ENCODE peak calls at places on chromosomes 6 and 20, in eight cellular contexts. One of them, this sample, is unnamed.

GRCh38 chr6:138795809-138796469 is at the start of gene ECT2L:
- DNase-seq in fibroblast of lung: peak
- DNase-seq in left ventricle myocardium inferior: peak
- DNase-seq in HCT116: no peak
- DNase-seq in endothelial cell: peak
- DNase-seq in RWPE1: no peak
- DNase-seq in astrocyte of the spinal cord: peak
- DNase-seq in choroid plexus epithelial cell: peak
- DNase-seq in this sample: peak

GRCh38 chr6:35213824-35214756 is at the start of gene SCUBE3:
- DNase-seq in left ventricle myocardium inferior: peak
- DNase-seq in RWPE1: peak
- DNase-seq in fibroblast of lung: peak
- DNase-seq in astrocyte of the spinal cord: peak
- DNase-seq in endothelial cell: peak
- DNase-seq in HCT116: no peak
- DNase-seq in choroid plexus epithelial cell: peak
- DNase-seq in this sample: peak

GRCh38 chr6:151862461-151862860 is 55.0 kb downstream of the ESR1 start:
- DNase-seq in RWPE1: no peak
- DNase-seq in HCT116: no peak
- DNase-seq in left ventricle myocardium inferior: no peak
- DNase-seq in astrocyte of the spinal cord: no peak
- DNase-seq in fibroblast of lung: no peak
- DNase-seq in endothelial cell: no peak
- DNase-seq in choroid plexus epithelial cell: no peak
- DNase-seq in this sample: no peak

GRCh38 chr20:47998736-47999135 is 213.5 kb upstream of the SULF2 start:
- DNase-seq in endothelial cell: peak
- DNase-seq in left ventricle myocardium inferior: no peak
- DNase-seq in astrocyte of the spinal cord: no peak
- DNase-seq in fibroblast of lung: no peak
- DNase-seq in choroid plexus epithelial cell: no peak
- DNase-seq in HCT116: no peak
- DNase-seq in RWPE1: no peak
- DNase-seq in this sample: no peak

GRCh38 chr6:51753635-51754034 is 333.8 kb downstream of the PKHD1 start:
- DNase-seq in left ventricle myocardium inferior: peak
- DNase-seq in fibroblast of lung: no peak
- DNase-seq in choroid plexus epithelial cell: no peak
- DNase-seq in RWPE1: no peak
- DNase-seq in HCT116: no peak
- DNase-seq in astrocyte of the spinal cord: no peak
- DNase-seq in endothelial cell: peak
- DNase-seq in this sample: peak

GRCh38 chr6:132490024-132490423 is 22.9 kb downstream of the STX7 start:
- DNase-seq in fibroblast of lung: no peak
- DNase-seq in endothelial cell: no peak
- DNase-seq in astrocyte of the spinal cord: no peak
- DNase-seq in RWPE1: no peak
- DNase-seq in choroid plexus epithelial cell: peak
- DNase-seq in HCT116: no peak
- DNase-seq in left ventricle myocardium inferior: no peak
- DNase-seq in this sample: no peak

GRCh38 chr6:129665555-129665954 is 44.4 kb downstream of the ARHGAP18 start:
- DNase-seq in HCT116: no peak
- DNase-seq in fibroblast of lung: no peak
- DNase-seq in choroid plexus epithelial cell: no peak
- DNase-seq in endothelial cell: no peak
- DNase-seq in left ventricle myocardium inferior: no peak
- DNase-seq in RWPE1: no peak
- DNase-seq in astrocyte of the spinal cord: no peak
- DNase-seq in this sample: no peak

GRCh38 chr6:36075656-36076055 is 48.0 kb downstream of the MAPK14 start:
- DNase-seq in HCT116: peak
- DNase-seq in left ventricle myocardium inferior: no peak
- DNase-seq in endothelial cell: no peak
- DNase-seq in astrocyte of the spinal cord: no peak
- DNase-seq in RWPE1: peak
- DNase-seq in fibroblast of lung: no peak
- DNase-seq in choroid plexus epithelial cell: no peak
- DNase-seq in this sample: no peak

GRCh38 chr6:118940770-118941169 is 5.8 kb upstream of the MCM9 start:
- DNase-seq in fibroblast of lung: no peak
- DNase-seq in endothelial cell: no peak
- DNase-seq in left ventricle myocardium inferior: no peak
- DNase-seq in HCT116: no peak
- DNase-seq in astrocyte of the spinal cord: no peak
- DNase-seq in RWPE1: no peak
- DNase-seq in choroid plexus epithelial cell: no peak
- DNase-seq in this sample: no peak

GRCh38 chr6:162917506-162917905 is 189.7 kb downstream of the PACRG start:
- DNase-seq in HCT116: no peak
- DNase-seq in fibroblast of lung: no peak
- DNase-seq in astrocyte of the spinal cord: peak
- DNase-seq in endothelial cell: no peak
- DNase-seq in left ventricle myocardium inferior: no peak
- DNase-seq in RWPE1: no peak
- DNase-seq in choroid plexus epithelial cell: peak
- DNase-seq in this sample: no peak

GRCh38 chr6:20211941-20212391 is 303 bp downstream of the MBOAT1 start:
- DNase-seq in endothelial cell: peak
- DNase-seq in left ventricle myocardium inferior: no peak
- DNase-seq in choroid plexus epithelial cell: peak
- DNase-seq in RWPE1: peak
- DNase-seq in HCT116: no peak
- DNase-seq in fibroblast of lung: no peak
- DNase-seq in astrocyte of the spinal cord: no peak
- DNase-seq in this sample: no peak

GRCh38 chr20:37381621-37382538 is 35.9 kb downstream of the SRC start:
- DNase-seq in astrocyte of the spinal cord: no peak
- DNase-seq in choroid plexus epithelial cell: no peak
- DNase-seq in left ventricle myocardium inferior: no peak
- DNase-seq in HCT116: no peak
- DNase-seq in fibroblast of lung: no peak
- DNase-seq in RWPE1: no peak
- DNase-seq in endothelial cell: no peak
- DNase-seq in this sample: no peak

GRCh38 chr6:87391334-87391733 is 16.4 kb upstream of the CFAP206 start:
- DNase-seq in astrocyte of the spinal cord: peak
- DNase-seq in left ventricle myocardium inferior: no peak
- DNase-seq in HCT116: peak
- DNase-seq in RWPE1: peak
- DNase-seq in choroid plexus epithelial cell: peak
- DNase-seq in fibroblast of lung: peak
- DNase-seq in endothelial cell: peak
- DNase-seq in this sample: peak

GRCh38 chr20:31330893-31331292 is 22.5 kb upstream of the DEFB116 start:
- DNase-seq in astrocyte of the spinal cord: no peak
- DNase-seq in choroid plexus epithelial cell: no peak
- DNase-seq in endothelial cell: no peak
- DNase-seq in RWPE1: no peak
- DNase-seq in HCT116: no peak
- DNase-seq in fibroblast of lung: no peak
- DNase-seq in left ventricle myocardium inferior: no peak
- DNase-seq in this sample: no peak

GRCh38 chr20:62388839-62389600 is 2.1 kb downstream of the RPS21 start:
- DNase-seq in choroid plexus epithelial cell: no peak
- DNase-seq in HCT116: no peak
- DNase-seq in astrocyte of the spinal cord: no peak
- DNase-seq in fibroblast of lung: no peak
- DNase-seq in endothelial cell: no peak
- DNase-seq in left ventricle myocardium inferior: no peak
- DNase-seq in RWPE1: no peak
- DNase-seq in this sample: no peak

GRCh38 chr20:62389601-62390087 is 2.7 kb downstream of the RPS21 start:
- DNase-seq in HCT116: no peak
- DNase-seq in fibroblast of lung: no peak
- DNase-seq in astrocyte of the spinal cord: no peak
- DNase-seq in endothelial cell: no peak
- DNase-seq in RWPE1: no peak
- DNase-seq in left ventricle myocardium inferior: no peak
- DNase-seq in choroid plexus epithelial cell: no peak
- DNase-seq in this sample: no peak

GRCh38 chr20:62387219-62387913 is 463 bp downstream of the RPS21 start:
- DNase-seq in choroid plexus epithelial cell: no peak
- DNase-seq in astrocyte of the spinal cord: no peak
- DNase-seq in fibroblast of lung: no peak
- DNase-seq in RWPE1: no peak
- DNase-seq in HCT116: no peak
- DNase-seq in left ventricle myocardium inferior: no peak
- DNase-seq in endothelial cell: no peak
- DNase-seq in this sample: no peak

GRCh38 chr20:62387993-62388635 is 1.2 kb downstream of the RPS21 start:
- DNase-seq in RWPE1: no peak
- DNase-seq in choroid plexus epithelial cell: no peak
- DNase-seq in fibroblast of lung: no peak
- DNase-seq in HCT116: no peak
- DNase-seq in left ventricle myocardium inferior: no peak
- DNase-seq in astrocyte of the spinal cord: no peak
- DNase-seq in endothelial cell: no peak
- DNase-seq in this sample: no peak

DNA sequence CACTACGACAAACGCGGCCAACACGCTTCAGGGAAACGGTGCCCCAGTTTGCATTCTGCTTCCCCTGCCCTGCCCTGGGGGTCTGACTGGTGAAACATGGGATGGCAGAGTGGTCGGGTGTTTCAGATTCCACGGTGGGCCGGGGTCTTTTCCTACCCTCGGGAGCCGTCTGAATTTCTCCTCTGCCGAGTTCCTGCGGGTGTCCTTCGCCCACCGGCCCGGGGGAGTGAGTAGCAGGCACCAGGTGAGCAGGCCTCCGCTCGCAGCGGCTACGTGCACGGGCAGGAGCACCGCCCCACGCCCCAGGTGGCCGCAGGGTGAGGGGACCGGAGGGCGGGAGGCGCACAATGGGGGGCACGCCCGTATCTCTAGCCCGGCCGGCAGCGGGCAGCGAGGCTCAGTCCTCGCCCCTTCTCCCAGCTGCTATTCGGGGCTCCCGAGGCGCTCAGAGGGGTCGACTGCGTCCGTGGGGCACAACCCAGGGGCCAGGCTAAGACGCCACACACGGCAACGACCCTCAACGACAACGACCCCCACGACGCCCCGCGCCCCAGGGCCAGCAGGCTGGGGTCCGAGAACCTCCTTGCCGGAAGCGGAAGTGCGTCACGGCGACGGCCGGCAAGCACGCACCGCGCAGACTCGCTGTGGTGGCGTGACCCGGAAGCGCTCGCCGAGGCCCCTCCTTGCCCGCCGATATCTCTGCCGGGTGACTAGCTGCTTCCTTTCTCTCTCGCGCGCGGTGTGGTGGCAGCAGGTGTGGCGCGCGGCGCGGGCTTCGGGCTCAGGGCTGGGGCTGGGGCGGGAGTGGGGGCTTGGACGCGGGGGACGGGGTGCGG is at the start of gene RPS21:
- DNase-seq in HCT116: peak
- DNase-seq in endothelial cell: peak
- DNase-seq in fibroblast of lung: peak
- DNase-seq in choroid plexus epithelial cell: peak
- DNase-seq in RWPE1: peak
- DNase-seq in astrocyte of the spinal cord: peak
- DNase-seq in left ventricle myocardium inferior: peak
- DNase-seq in this sample: peak
- TF ChIP-seq CTCF in HCT116: no peak
- TF ChIP-seq CTCF in endothelial cell: no peak
- TF ChIP-seq CTCF in fibroblast of lung: no peak
- TF ChIP-seq CTCF in choroid plexus epithelial cell: no peak
- TF ChIP-seq CTCF in RWPE1: no peak
- TF ChIP-seq CTCF in astrocyte of the spinal cord: no peak
- TF ChIP-seq CTCF in left ventricle myocardium inferior: peak
- TF ChIP-seq CTCF in this sample: no peak

GRCh38 chr6:122615409-122615808 is 5.2 kb downstream of the PKIB start:
- DNase-seq in endothelial cell: no peak
- DNase-seq in left ventricle myocardium inferior: no peak
- DNase-seq in astrocyte of the spinal cord: no peak
- DNase-seq in fibroblast of lung: no peak
- DNase-seq in choroid plexus epithelial cell: no peak
- DNase-seq in RWPE1: no peak
- DNase-seq in HCT116: no peak
- DNase-seq in this sample: no peak
- TF ChIP-seq CTCF in endothelial cell: no peak
- TF ChIP-seq CTCF in left ventricle myocardium inferior: no peak
- TF ChIP-seq CTCF in astrocyte of the spinal cord: no peak
- TF ChIP-seq CTCF in fibroblast of lung: no peak
- TF ChIP-seq CTCF in choroid plexus epithelial cell: no peak
- TF ChIP-seq CTCF in RWPE1: no peak
- TF ChIP-seq CTCF in HCT116: no peak
- TF ChIP-seq CTCF in this sample: no peak

DNA sequence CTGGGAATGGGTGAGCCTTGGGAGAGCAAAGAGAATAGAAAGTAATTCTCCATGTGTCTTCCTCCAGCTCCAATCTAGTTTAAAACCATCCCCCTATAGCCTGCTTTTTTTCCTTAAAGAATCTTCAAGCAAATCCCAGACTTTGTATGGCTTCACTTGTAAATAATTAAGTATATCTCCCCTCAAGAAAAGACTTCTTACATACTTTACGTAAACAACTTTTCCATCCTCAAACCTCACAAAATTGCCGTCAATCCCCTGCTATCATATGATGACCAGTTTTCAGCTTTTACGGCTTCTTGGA is 88.5 kb upstream of the PHACTR3 start:
- DNase-seq in HCT116: no peak
- DNase-seq in fibroblast of lung: no peak
- DNase-seq in astrocyte of the spinal cord: no peak
- DNase-seq in RWPE1: no peak
- DNase-seq in choroid plexus epithelial cell: no peak
- DNase-seq in endothelial cell: no peak
- DNase-seq in left ventricle myocardium inferior: no peak
- DNase-seq in this sample: no peak
- TF ChIP-seq CTCF in HCT116: no peak
- TF ChIP-seq CTCF in fibroblast of lung: no peak
- TF ChIP-seq CTCF in astrocyte of the spinal cord: no peak
- TF ChIP-seq CTCF in RWPE1: peak
- TF ChIP-seq CTCF in choroid plexus epithelial cell: no peak
- TF ChIP-seq CTCF in endothelial cell: peak
- TF ChIP-seq CTCF in left ventricle myocardium inferior: no peak
- TF ChIP-seq CTCF in this sample: peak

GRCh38 chr6:7424058-7424457 is 34.5 kb downstream of the RIOK1 start:
- DNase-seq in endothelial cell: no peak
- DNase-seq in astrocyte of the spinal cord: no peak
- DNase-seq in left ventricle myocardium inferior: no peak
- DNase-seq in HCT116: no peak
- DNase-seq in RWPE1: no peak
- DNase-seq in choroid plexus epithelial cell: no peak
- DNase-seq in fibroblast of lung: no peak
- DNase-seq in this sample: no peak

GRCh38 chr6:7425808-7426190 is 36.2 kb downstream of the RIOK1 start:
- DNase-seq in astrocyte of the spinal cord: no peak
- DNase-seq in endothelial cell: no peak
- DNase-seq in RWPE1: no peak
- DNase-seq in choroid plexus epithelial cell: no peak
- DNase-seq in HCT116: no peak
- DNase-seq in left ventricle myocardium inferior: no peak
- DNase-seq in fibroblast of lung: no peak
- DNase-seq in this sample: no peak

GRCh38 chr6:7421066-7421465 is 31.5 kb downstream of the RIOK1 start:
- DNase-seq in endothelial cell: no peak
- DNase-seq in astrocyte of the spinal cord: no peak
- DNase-seq in RWPE1: no peak
- DNase-seq in fibroblast of lung: no peak
- DNase-seq in left ventricle myocardium inferior: no peak
- DNase-seq in HCT116: no peak
- DNase-seq in choroid plexus epithelial cell: no peak
- DNase-seq in this sample: no peak

GRCh38 chr6:7426447-7427169 is 37.0 kb downstream of the RIOK1 start:
- DNase-seq in left ventricle myocardium inferior: no peak
- DNase-seq in astrocyte of the spinal cord: no peak
- DNase-seq in RWPE1: no peak
- DNase-seq in choroid plexus epithelial cell: peak
- DNase-seq in HCT116: no peak
- DNase-seq in endothelial cell: no peak
- DNase-seq in fibroblast of lung: no peak
- DNase-seq in this sample: no peak

GRCh38 chr6:7424967-7425807 is 35.6 kb downstream of the RIOK1 start:
- DNase-seq in choroid plexus epithelial cell: peak
- DNase-seq in fibroblast of lung: peak
- DNase-seq in endothelial cell: no peak
- DNase-seq in astrocyte of the spinal cord: no peak
- DNase-seq in RWPE1: peak
- DNase-seq in HCT116: peak
- DNase-seq in left ventricle myocardium inferior: peak
- DNase-seq in this sample: no peak
- TF ChIP-seq CTCF in choroid plexus epithelial cell: peak
- TF ChIP-seq CTCF in fibroblast of lung: peak
- TF ChIP-seq CTCF in endothelial cell: peak
- TF ChIP-seq CTCF in astrocyte of the spinal cord: peak
- TF ChIP-seq CTCF in RWPE1: peak
- TF ChIP-seq CTCF in HCT116: peak
- TF ChIP-seq CTCF in left ventricle myocardium inferior: peak
- TF ChIP-seq CTCF in this sample: peak